ENCODE peak calls at places on chromosomes 4 and X, in five cellular contexts. I, X, O, C and W are unnamed samples.

GRCh38 chr4:151455212-151455611 is 46.2 kb downstream of the FHIP1A start:
- DNase-seq in I (no peak), X (no peak), O (no peak), C (no peak), W (no peak)

GRCh38 chrX:86002076-86002896 is 45.1 kb downstream of the CHM start:
- DNase-seq in I (no peak), X (peak; percentile 1), O (peak; percentile 74), C (peak; percentile 60), W (peak; percentile 87)

GRCh38 chr4:2354127-2354526 is 64.3 kb downstream of the ZFYVE28 start:
- DNase-seq in I (no peak), X (no peak), O (no peak), C (no peak), W (no peak)

GRCh38 chrX:866441-866990 is 235.9 kb downstream of the SHOX start:
- DNase-seq in I (no peak), X (no peak), O (no peak), C (peak; percentile 76), W (no peak)

GRCh38 chr4:41323706-41324105 is 67.0 kb downstream of the UCHL1 start:
- DNase-seq in I (no peak), X (no peak), O (no peak), C (peak; percentile 5), W (no peak)

GRCh38 chr4:113756005-113756410 is 5.5 kb downstream of the CAMK2D start:
- DNase-seq in I (no peak), X (peak; percentile 77), O (no peak), C (no peak), W (no peak)

GRCh38 chr4:866068-866760 is 40.3 kb upstream of the CPLX1 start:
- DNase-seq in I (no peak), X (no peak), O (no peak), C (no peak), W (no peak)

GRCh38 chrX:41322821-41323603 is 10.9 kb upstream of the DDX3X start:
- DNase-seq in I (peak; percentile 71), X (no peak), O (no peak), C (peak; percentile 59), W (no peak)

GRCh38 chr4:1232661-1233621 is 16.0 kb downstream of the CTBP1 start:
- DNase-seq in I (no peak), X (peak; percentile 96), O (no peak), C (no peak), W (no peak)

GRCh38 chrX:66674506-66674905 is 35.6 kb upstream of the EDA2R start:
- DNase-seq in I (no peak), X (no peak), O (no peak), C (no peak), W (no peak)

GRCh38 chr4:148273501-148273986 is 168.7 kb downstream of the NR3C2 start:
- DNase-seq in I (no peak), X (peak; percentile 53), O (no peak), C (no peak), W (no peak)

GRCh38 chr4:128525387-128525786 is 237.8 kb upstream of the PGRMC2 start:
- DNase-seq in I (no peak), X (no peak), O (no peak), C (no peak), W (no peak)

GRCh38 chrX:82748901-82749505 is 759.1 kb upstream of the POU3F4 start:
- DNase-seq in I (no peak), X (no peak), O (no peak), C (no peak), W (no peak)

GRCh38 chrX:77434949-77435348 is 12.2 kb upstream of the FGF16 start:
- DNase-seq in I (no peak), X (no peak), O (no peak), C (no peak), W (no peak)

GRCh38 chr4:26204249-26204825 is 116.5 kb upstream of the RBPJ start:
- DNase-seq in I (no peak), X (no peak), O (no peak), C (no peak), W (no peak)

GRCh38 chrX:18448416-18448815 is 23.0 kb downstream of the CDKL5 start:
- DNase-seq in I (no peak), X (no peak), O (no peak), C (no peak), W (no peak)

GRCh38 chrX:153766098-153766817 is 2.2 kb downstream of the PLXNB3 start:
- DNase-seq in I (no peak), X (peak; percentile 67), O (no peak), C (peak; percentile 82), W (no peak)

GRCh38 chrX:5051831-5052491 is 1176.7 kb downstream of the NLGN4X start:
- DNase-seq in I (peak; percentile 86), X (no peak), O (no peak), C (peak; percentile 98), W (no peak)

GRCh38 chr4:993111-994029 is at the start of gene SLC26A1:
- DNase-seq in I (no peak), X (no peak), O (no peak), C (no peak), W (no peak)

GRCh38 chr4:80295331-80295730 is 28.9 kb downstream of the FGF5 start:
- DNase-seq in I (no peak), X (no peak), O (no peak), C (no peak), W (peak; percentile 29)

GRCh38 chr4:177119693-177120092 is 190.0 kb upstream of the NEIL3 start:
- DNase-seq in I (no peak), X (no peak), O (no peak), C (no peak), W (no peak)

GRCh38 chrX:133921764-133922389 is 63.5 kb downstream of the GPC3 start:
- DNase-seq in I (no peak), X (peak; percentile 26), O (no peak), C (peak; percentile 57), W (peak; percentile 5)

GRCh38 chrX:34881671-34882070 is 60.9 kb upstream of the FAM47B start:
- DNase-seq in I (no peak), X (no peak), O (no peak), C (no peak), W (no peak)

GRCh38 chrX:45775462-45775861 is 574.8 kb upstream of the DIPK2B start:
- DNase-seq in I (no peak), X (no peak), O (no peak), C (no peak), W (no peak)

GRCh38 chr4:97496298-97496873 is 646.9 kb downstream of the STPG2 start:
- DNase-seq in I (no peak), X (no peak), O (no peak), C (no peak), W (no peak)

GRCh38 chrX:23276475-23276874 is 58.2 kb upstream of the PTCHD1 start:
- DNase-seq in I (no peak), X (no peak), O (peak; percentile 7), C (no peak), W (no peak)